ENCODE peak calls at places on chromosomes 1 and 21, in five cellular contexts. One of them, this sample, is unnamed.

GRCh38 chr1:211327341-211327921 is 798 bp downstream of the TRAF5 start:
- DNase-seq in activated naive CD8-positive, alpha-beta T cell treated with anti-CD3 and anti-CD28 coated beads, Interleukin-2, amount 50 U/mL, for 24 hours: peak
- DNase-seq in GM23248: peak
- DNase-seq in activated T-cell treated with anti-CD3 and anti-CD28 coated beads, Interleukin-2, amount 50 U/mL, for 72 hours: peak
- DNase-seq in A549: no peak
- DNase-seq in this sample: peak

GRCh38 chr1:219427989-219428388 is 184.9 kb downstream of the ZC3H11B start:
- DNase-seq in activated naive CD8-positive, alpha-beta T cell treated with anti-CD3 and anti-CD28 coated beads, Interleukin-2, amount 50 U/mL, for 24 hours: no peak
- DNase-seq in GM23248: peak
- DNase-seq in activated T-cell treated with anti-CD3 and anti-CD28 coated beads, Interleukin-2, amount 50 U/mL, for 72 hours: no peak
- DNase-seq in A549: no peak
- DNase-seq in this sample: no peak

GRCh38 chr1:247419326-247419725 is 3.4 kb downstream of the NLRP3 start:
- DNase-seq in activated naive CD8-positive, alpha-beta T cell treated with anti-CD3 and anti-CD28 coated beads, Interleukin-2, amount 50 U/mL, for 24 hours: no peak
- DNase-seq in GM23248: no peak
- DNase-seq in activated T-cell treated with anti-CD3 and anti-CD28 coated beads, Interleukin-2, amount 50 U/mL, for 72 hours: no peak
- DNase-seq in A549: no peak
- DNase-seq in this sample: no peak

GRCh38 chr1:202199141-202199889 is 5.7 kb downstream of the LGR6 start:
- DNase-seq in activated naive CD8-positive, alpha-beta T cell treated with anti-CD3 and anti-CD28 coated beads, Interleukin-2, amount 50 U/mL, for 24 hours: no peak
- DNase-seq in GM23248: no peak
- DNase-seq in activated T-cell treated with anti-CD3 and anti-CD28 coated beads, Interleukin-2, amount 50 U/mL, for 72 hours: no peak
- DNase-seq in A549: no peak
- DNase-seq in this sample: no peak

GRCh38 chr1:84847253-84848247 is 45.5 kb downstream of the LPAR3 start:
- DNase-seq in activated naive CD8-positive, alpha-beta T cell treated with anti-CD3 and anti-CD28 coated beads, Interleukin-2, amount 50 U/mL, for 24 hours: peak
- DNase-seq in GM23248: peak
- DNase-seq in activated T-cell treated with anti-CD3 and anti-CD28 coated beads, Interleukin-2, amount 50 U/mL, for 72 hours: peak
- DNase-seq in A549: peak
- DNase-seq in this sample: no peak

GRCh38 chr21:25506887-25507286 is 100.4 kb downstream of the MRPL39 start:
- DNase-seq in activated naive CD8-positive, alpha-beta T cell treated with anti-CD3 and anti-CD28 coated beads, Interleukin-2, amount 50 U/mL, for 24 hours: no peak
- DNase-seq in GM23248: peak
- DNase-seq in activated T-cell treated with anti-CD3 and anti-CD28 coated beads, Interleukin-2, amount 50 U/mL, for 72 hours: no peak
- DNase-seq in A549: peak
- DNase-seq in this sample: no peak

GRCh38 chr1:6601049-6601864 is 1.4 kb downstream of the KLHL21 start:
- DNase-seq in activated naive CD8-positive, alpha-beta T cell treated with anti-CD3 and anti-CD28 coated beads, Interleukin-2, amount 50 U/mL, for 24 hours: peak
- DNase-seq in GM23248: peak
- DNase-seq in activated T-cell treated with anti-CD3 and anti-CD28 coated beads, Interleukin-2, amount 50 U/mL, for 72 hours: peak
- DNase-seq in A549: peak
- DNase-seq in this sample: peak

GRCh38 chr1:232012773-232013386 is 386.3 kb downstream of the DISC1 start:
- DNase-seq in activated naive CD8-positive, alpha-beta T cell treated with anti-CD3 and anti-CD28 coated beads, Interleukin-2, amount 50 U/mL, for 24 hours: no peak
- DNase-seq in GM23248: peak
- DNase-seq in activated T-cell treated with anti-CD3 and anti-CD28 coated beads, Interleukin-2, amount 50 U/mL, for 72 hours: no peak
- DNase-seq in A549: no peak
- DNase-seq in this sample: no peak

GRCh38 chr1:234108921-234109320 is 204.4 kb downstream of the SLC35F3 start:
- DNase-seq in activated naive CD8-positive, alpha-beta T cell treated with anti-CD3 and anti-CD28 coated beads, Interleukin-2, amount 50 U/mL, for 24 hours: no peak
- DNase-seq in GM23248: peak
- DNase-seq in activated T-cell treated with anti-CD3 and anti-CD28 coated beads, Interleukin-2, amount 50 U/mL, for 72 hours: no peak
- DNase-seq in A549: peak
- DNase-seq in this sample: no peak

GRCh38 chr1:224432672-224433040 is 1.9 kb downstream of the WDR26 start:
- DNase-seq in activated naive CD8-positive, alpha-beta T cell treated with anti-CD3 and anti-CD28 coated beads, Interleukin-2, amount 50 U/mL, for 24 hours: no peak
- DNase-seq in GM23248: peak
- DNase-seq in activated T-cell treated with anti-CD3 and anti-CD28 coated beads, Interleukin-2, amount 50 U/mL, for 72 hours: peak
- DNase-seq in A549: no peak
- DNase-seq in this sample: peak

GRCh38 chr1:218361298-218362065 is 16.3 kb downstream of the TGFB2 start:
- DNase-seq in activated naive CD8-positive, alpha-beta T cell treated with anti-CD3 and anti-CD28 coated beads, Interleukin-2, amount 50 U/mL, for 24 hours: no peak
- DNase-seq in GM23248: peak
- DNase-seq in activated T-cell treated with anti-CD3 and anti-CD28 coated beads, Interleukin-2, amount 50 U/mL, for 72 hours: no peak
- DNase-seq in A549: peak
- DNase-seq in this sample: no peak

GRCh38 chr1:214552174-214552608 is 789 bp upstream of the PTPN14 start:
- DNase-seq in activated naive CD8-positive, alpha-beta T cell treated with anti-CD3 and anti-CD28 coated beads, Interleukin-2, amount 50 U/mL, for 24 hours: no peak
- DNase-seq in GM23248: peak
- DNase-seq in activated T-cell treated with anti-CD3 and anti-CD28 coated beads, Interleukin-2, amount 50 U/mL, for 72 hours: no peak
- DNase-seq in A549: peak
- DNase-seq in this sample: no peak

GRCh38 chr1:27366411-27367159 is at the start of gene MAP3K6:
- DNase-seq in activated naive CD8-positive, alpha-beta T cell treated with anti-CD3 and anti-CD28 coated beads, Interleukin-2, amount 50 U/mL, for 24 hours: peak
- DNase-seq in GM23248: peak
- DNase-seq in activated T-cell treated with anti-CD3 and anti-CD28 coated beads, Interleukin-2, amount 50 U/mL, for 72 hours: peak
- DNase-seq in A549: peak
- DNase-seq in this sample: no peak

GRCh38 chr1:248807067-248807737 is 18.5 kb downstream of the SH3BP5L start:
- DNase-seq in activated naive CD8-positive, alpha-beta T cell treated with anti-CD3 and anti-CD28 coated beads, Interleukin-2, amount 50 U/mL, for 24 hours: peak
- DNase-seq in GM23248: peak
- DNase-seq in activated T-cell treated with anti-CD3 and anti-CD28 coated beads, Interleukin-2, amount 50 U/mL, for 72 hours: peak
- DNase-seq in A549: peak
- DNase-seq in this sample: peak

GRCh38 chr1:22723151-22723550 is 12.5 kb downstream of the EPHB2 start:
- DNase-seq in activated naive CD8-positive, alpha-beta T cell treated with anti-CD3 and anti-CD28 coated beads, Interleukin-2, amount 50 U/mL, for 24 hours: no peak
- DNase-seq in GM23248: no peak
- DNase-seq in activated T-cell treated with anti-CD3 and anti-CD28 coated beads, Interleukin-2, amount 50 U/mL, for 72 hours: no peak
- DNase-seq in A549: no peak
- DNase-seq in this sample: no peak

GRCh38 chr1:119859647-119860046 is 36.7 kb downstream of the ADAM30 start:
- DNase-seq in activated naive CD8-positive, alpha-beta T cell treated with anti-CD3 and anti-CD28 coated beads, Interleukin-2, amount 50 U/mL, for 24 hours: peak
- DNase-seq in GM23248: peak
- DNase-seq in activated T-cell treated with anti-CD3 and anti-CD28 coated beads, Interleukin-2, amount 50 U/mL, for 72 hours: peak
- DNase-seq in A549: peak
- DNase-seq in this sample: no peak

GRCh38 chr1:57360846-57361407 is 62.9 kb downstream of the DAB1 start:
- DNase-seq in activated naive CD8-positive, alpha-beta T cell treated with anti-CD3 and anti-CD28 coated beads, Interleukin-2, amount 50 U/mL, for 24 hours: no peak
- DNase-seq in GM23248: no peak
- DNase-seq in activated T-cell treated with anti-CD3 and anti-CD28 coated beads, Interleukin-2, amount 50 U/mL, for 72 hours: no peak
- DNase-seq in A549: no peak
- DNase-seq in this sample: no peak

GRCh38 chr21:36654341-36654740 is 44.6 kb upstream of the SIM2 start:
- DNase-seq in activated naive CD8-positive, alpha-beta T cell treated with anti-CD3 and anti-CD28 coated beads, Interleukin-2, amount 50 U/mL, for 24 hours: no peak
- DNase-seq in GM23248: no peak
- DNase-seq in activated T-cell treated with anti-CD3 and anti-CD28 coated beads, Interleukin-2, amount 50 U/mL, for 72 hours: no peak
- DNase-seq in A549: no peak
- DNase-seq in this sample: no peak

GRCh38 chr1:193589597-193590040 is 403.2 kb upstream of the B3GALT2 start:
- DNase-seq in activated naive CD8-positive, alpha-beta T cell treated with anti-CD3 and anti-CD28 coated beads, Interleukin-2, amount 50 U/mL, for 24 hours: no peak
- DNase-seq in GM23248: peak
- DNase-seq in activated T-cell treated with anti-CD3 and anti-CD28 coated beads, Interleukin-2, amount 50 U/mL, for 72 hours: no peak
- DNase-seq in A549: no peak
- DNase-seq in this sample: no peak

GRCh38 chr1:227330709-227331108 is 12.4 kb upstream of the CDC42BPA start:
- DNase-seq in activated naive CD8-positive, alpha-beta T cell treated with anti-CD3 and anti-CD28 coated beads, Interleukin-2, amount 50 U/mL, for 24 hours: no peak
- DNase-seq in GM23248: no peak
- DNase-seq in activated T-cell treated with anti-CD3 and anti-CD28 coated beads, Interleukin-2, amount 50 U/mL, for 72 hours: no peak
- DNase-seq in A549: no peak
- DNase-seq in this sample: no peak

GRCh38 chr1:975896-976683 is 5.8 kb downstream of the PERM1 start:
- DNase-seq in activated naive CD8-positive, alpha-beta T cell treated with anti-CD3 and anti-CD28 coated beads, Interleukin-2, amount 50 U/mL, for 24 hours: peak
- DNase-seq in GM23248: peak
- DNase-seq in activated T-cell treated with anti-CD3 and anti-CD28 coated beads, Interleukin-2, amount 50 U/mL, for 72 hours: peak
- DNase-seq in A549: peak
- DNase-seq in this sample: peak

GRCh38 chr1:21573971-21574458 is 64.8 kb downstream of the ALPL start:
- DNase-seq in activated naive CD8-positive, alpha-beta T cell treated with anti-CD3 and anti-CD28 coated beads, Interleukin-2, amount 50 U/mL, for 24 hours: peak
- DNase-seq in GM23248: peak
- DNase-seq in activated T-cell treated with anti-CD3 and anti-CD28 coated beads, Interleukin-2, amount 50 U/mL, for 72 hours: peak
- DNase-seq in A549: peak
- DNase-seq in this sample: peak

GRCh38 chr1:178727014-178727895 is 2.2 kb downstream of the RALGPS2 start:
- DNase-seq in activated naive CD8-positive, alpha-beta T cell treated with anti-CD3 and anti-CD28 coated beads, Interleukin-2, amount 50 U/mL, for 24 hours: no peak
- DNase-seq in GM23248: peak
- DNase-seq in activated T-cell treated with anti-CD3 and anti-CD28 coated beads, Interleukin-2, amount 50 U/mL, for 72 hours: no peak
- DNase-seq in A549: peak
- DNase-seq in this sample: peak

GRCh38 chr1:83626603-83627002 is 372.3 kb downstream of the TTLL7 start:
- DNase-seq in activated naive CD8-positive, alpha-beta T cell treated with anti-CD3 and anti-CD28 coated beads, Interleukin-2, amount 50 U/mL, for 24 hours: no peak
- DNase-seq in GM23248: no peak
- DNase-seq in activated T-cell treated with anti-CD3 and anti-CD28 coated beads, Interleukin-2, amount 50 U/mL, for 72 hours: no peak
- DNase-seq in A549: no peak
- DNase-seq in this sample: peak

GRCh38 chr1:181062800-181063428 is 25.6 kb upstream of the IER5 start:
- DNase-seq in activated naive CD8-positive, alpha-beta T cell treated with anti-CD3 and anti-CD28 coated beads, Interleukin-2, amount 50 U/mL, for 24 hours: peak
- DNase-seq in GM23248: peak
- DNase-seq in activated T-cell treated with anti-CD3 and anti-CD28 coated beads, Interleukin-2, amount 50 U/mL, for 72 hours: peak
- DNase-seq in A549: no peak
- DNase-seq in this sample: no peak

GRCh38 chr1:71081697-71082080 is 854 bp upstream of the ZRANB2 start:
- DNase-seq in activated naive CD8-positive, alpha-beta T cell treated with anti-CD3 and anti-CD28 coated beads, Interleukin-2, amount 50 U/mL, for 24 hours: peak
- DNase-seq in GM23248: no peak
- DNase-seq in activated T-cell treated with anti-CD3 and anti-CD28 coated beads, Interleukin-2, amount 50 U/mL, for 72 hours: no peak
- DNase-seq in A549: no peak
- DNase-seq in this sample: no peak

This sample was measured in OCI-LY7.